ENCODE peak calls at places on chromosomes 4 and X, in four cellular contexts. One of them, this sample, is unnamed.

GRCh38 chr4:183154701-183155391 is 55.8 kb downstream of the WWC2 start:
- DNase-seq in coronary artery: no peak
- DNase-seq in activated effector memory CD4-positive, alpha-beta T cell treated with anti-CD3 and anti-CD28 coated beads, Interleukin-2, amount 50 U/mL, for 16 hours: no peak
- DNase-seq in left colon: no peak
- DNase-seq in this sample: no peak

GRCh38 chr4:81392164-81392563 is 79.5 kb downstream of the RASGEF1B start:
- DNase-seq in coronary artery: no peak
- DNase-seq in activated effector memory CD4-positive, alpha-beta T cell treated with anti-CD3 and anti-CD28 coated beads, Interleukin-2, amount 50 U/mL, for 16 hours: no peak
- DNase-seq in left colon: no peak
- DNase-seq in this sample: no peak

GRCh38 chr4:6263541-6264540 is 5.8 kb upstream of the WFS1 start:
- DNase-seq in coronary artery: no peak
- DNase-seq in activated effector memory CD4-positive, alpha-beta T cell treated with anti-CD3 and anti-CD28 coated beads, Interleukin-2, amount 50 U/mL, for 16 hours: no peak
- DNase-seq in left colon: peak; percentile 72
- DNase-seq in this sample: no peak

GRCh38 chr4:170391066-170391754 is 301.5 kb upstream of the AADAT start:
- DNase-seq in coronary artery: no peak
- DNase-seq in activated effector memory CD4-positive, alpha-beta T cell treated with anti-CD3 and anti-CD28 coated beads, Interleukin-2, amount 50 U/mL, for 16 hours: no peak
- DNase-seq in left colon: no peak
- DNase-seq in this sample: no peak

GRCh38 chr4:187172340-187172761 is 448.7 kb upstream of the FAT1 start:
- DNase-seq in coronary artery: no peak
- DNase-seq in activated effector memory CD4-positive, alpha-beta T cell treated with anti-CD3 and anti-CD28 coated beads, Interleukin-2, amount 50 U/mL, for 16 hours: no peak
- DNase-seq in left colon: peak; percentile 13
- DNase-seq in this sample: no peak

GRCh38 chrX:76109654-76110053 is 63.2 kb upstream of the PBDC1 start:
- DNase-seq in coronary artery: no peak
- DNase-seq in activated effector memory CD4-positive, alpha-beta T cell treated with anti-CD3 and anti-CD28 coated beads, Interleukin-2, amount 50 U/mL, for 16 hours: no peak
- DNase-seq in left colon: no peak
- DNase-seq in this sample: no peak

GRCh38 chrX:129945131-129945530 is 37.3 kb upstream of the BCORL1 start:
- DNase-seq in coronary artery: no peak
- DNase-seq in activated effector memory CD4-positive, alpha-beta T cell treated with anti-CD3 and anti-CD28 coated beads, Interleukin-2, amount 50 U/mL, for 16 hours: no peak
- DNase-seq in left colon: no peak
- DNase-seq in this sample: no peak

GRCh38 chrX:136047969-136048368 is 62.7 kb downstream of the SLC9A6 start:
- DNase-seq in coronary artery: no peak
- DNase-seq in activated effector memory CD4-positive, alpha-beta T cell treated with anti-CD3 and anti-CD28 coated beads, Interleukin-2, amount 50 U/mL, for 16 hours: no peak
- DNase-seq in left colon: no peak
- DNase-seq in this sample: no peak

GRCh38 chr4:55312491-55313101 is 33.4 kb upstream of the SRD5A3 start:
- DNase-seq in coronary artery: no peak
- DNase-seq in activated effector memory CD4-positive, alpha-beta T cell treated with anti-CD3 and anti-CD28 coated beads, Interleukin-2, amount 50 U/mL, for 16 hours: peak; percentile 68
- DNase-seq in left colon: peak; percentile 29
- DNase-seq in this sample: no peak

GRCh38 chr4:153976954-153977353 is 188.1 kb upstream of the SFRP2 start:
- DNase-seq in coronary artery: no peak
- DNase-seq in activated effector memory CD4-positive, alpha-beta T cell treated with anti-CD3 and anti-CD28 coated beads, Interleukin-2, amount 50 U/mL, for 16 hours: no peak
- DNase-seq in left colon: no peak
- DNase-seq in this sample: no peak

GRCh38 chr4:184007891-184008290 is 102.8 kb downstream of the STOX2 start:
- DNase-seq in coronary artery: no peak
- DNase-seq in activated effector memory CD4-positive, alpha-beta T cell treated with anti-CD3 and anti-CD28 coated beads, Interleukin-2, amount 50 U/mL, for 16 hours: no peak
- DNase-seq in left colon: no peak
- DNase-seq in this sample: no peak

GRCh38 chrX:81259714-81260395 is 58.0 kb downstream of the SH3BGRL start:
- DNase-seq in coronary artery: no peak
- DNase-seq in activated effector memory CD4-positive, alpha-beta T cell treated with anti-CD3 and anti-CD28 coated beads, Interleukin-2, amount 50 U/mL, for 16 hours: no peak
- DNase-seq in left colon: no peak
- DNase-seq in this sample: no peak

GRCh38 chrX:39728852-39729587 is 368.7 kb downstream of the BCOR start:
- DNase-seq in coronary artery: peak; percentile 19
- DNase-seq in activated effector memory CD4-positive, alpha-beta T cell treated with anti-CD3 and anti-CD28 coated beads, Interleukin-2, amount 50 U/mL, for 16 hours: no peak
- DNase-seq in left colon: no peak
- DNase-seq in this sample: no peak

GRCh38 chr4:147576084-147576483 is 41.1 kb upstream of the TMEM184C start:
- DNase-seq in coronary artery: no peak
- DNase-seq in activated effector memory CD4-positive, alpha-beta T cell treated with anti-CD3 and anti-CD28 coated beads, Interleukin-2, amount 50 U/mL, for 16 hours: no peak
- DNase-seq in left colon: no peak
- DNase-seq in this sample: no peak

GRCh38 chr4:84503495-84504437 is 4.7 kb upstream of the NKX6-1 start:
- DNase-seq in coronary artery: no peak
- DNase-seq in activated effector memory CD4-positive, alpha-beta T cell treated with anti-CD3 and anti-CD28 coated beads, Interleukin-2, amount 50 U/mL, for 16 hours: no peak
- DNase-seq in left colon: no peak
- DNase-seq in this sample: no peak

GRCh38 chrX:38664285-38664684 is 102.9 kb downstream of the TSPAN7 start:
- DNase-seq in coronary artery: no peak
- DNase-seq in activated effector memory CD4-positive, alpha-beta T cell treated with anti-CD3 and anti-CD28 coated beads, Interleukin-2, amount 50 U/mL, for 16 hours: no peak
- DNase-seq in left colon: no peak
- DNase-seq in this sample: no peak

GRCh38 chr4:101238706-101239105 is 108.6 kb downstream of the PPP3CA start:
- DNase-seq in coronary artery: no peak
- DNase-seq in activated effector memory CD4-positive, alpha-beta T cell treated with anti-CD3 and anti-CD28 coated beads, Interleukin-2, amount 50 U/mL, for 16 hours: no peak
- DNase-seq in left colon: no peak
- DNase-seq in this sample: no peak

GRCh38 chr4:163331629-163332360 is 601 bp downstream of the NPY1R start:
- DNase-seq in coronary artery: no peak
- DNase-seq in activated effector memory CD4-positive, alpha-beta T cell treated with anti-CD3 and anti-CD28 coated beads, Interleukin-2, amount 50 U/mL, for 16 hours: no peak
- DNase-seq in left colon: peak; percentile 32
- DNase-seq in this sample: peak; percentile 70

GRCh38 chrX:83469551-83469950 is 38.5 kb upstream of the POU3F4 start:
- DNase-seq in coronary artery: no peak
- DNase-seq in activated effector memory CD4-positive, alpha-beta T cell treated with anti-CD3 and anti-CD28 coated beads, Interleukin-2, amount 50 U/mL, for 16 hours: no peak
- DNase-seq in left colon: peak; percentile 11
- DNase-seq in this sample: no peak

GRCh38 chr4:79575709-79576479 is 167.9 kb upstream of the GK2 start:
- DNase-seq in coronary artery: no peak
- DNase-seq in activated effector memory CD4-positive, alpha-beta T cell treated with anti-CD3 and anti-CD28 coated beads, Interleukin-2, amount 50 U/mL, for 16 hours: no peak
- DNase-seq in left colon: no peak
- DNase-seq in this sample: no peak

GRCh38 chr4:121666091-121666679 is 30.6 kb downstream of the ANXA5 start:
- DNase-seq in coronary artery: no peak
- DNase-seq in activated effector memory CD4-positive, alpha-beta T cell treated with anti-CD3 and anti-CD28 coated beads, Interleukin-2, amount 50 U/mL, for 16 hours: no peak
- DNase-seq in left colon: no peak
- DNase-seq in this sample: no peak

GRCh38 chr4:155208258-155209054 is at the start of gene NPY2R:
- DNase-seq in coronary artery: no peak
- DNase-seq in activated effector memory CD4-positive, alpha-beta T cell treated with anti-CD3 and anti-CD28 coated beads, Interleukin-2, amount 50 U/mL, for 16 hours: no peak
- DNase-seq in left colon: peak; percentile 2
- DNase-seq in this sample: peak; percentile 69

GRCh38 chr4:119678761-119679160 is 50.2 kb upstream of the PDE5A start:
- DNase-seq in coronary artery: no peak
- DNase-seq in activated effector memory CD4-positive, alpha-beta T cell treated with anti-CD3 and anti-CD28 coated beads, Interleukin-2, amount 50 U/mL, for 16 hours: no peak
- DNase-seq in left colon: no peak
- DNase-seq in this sample: no peak

GRCh38 chr4:187612211-187612780 is 383.3 kb upstream of the ZFP42 start:
- DNase-seq in coronary artery: no peak
- DNase-seq in activated effector memory CD4-positive, alpha-beta T cell treated with anti-CD3 and anti-CD28 coated beads, Interleukin-2, amount 50 U/mL, for 16 hours: no peak
- DNase-seq in left colon: no peak
- DNase-seq in this sample: no peak

GRCh38 chrX:14871767-14872166 is 1.1 kb downstream of the FANCB start:
- DNase-seq in coronary artery: no peak
- DNase-seq in activated effector memory CD4-positive, alpha-beta T cell treated with anti-CD3 and anti-CD28 coated beads, Interleukin-2, amount 50 U/mL, for 16 hours: no peak
- DNase-seq in left colon: no peak
- DNase-seq in this sample: no peak

GRCh38 chrX:49037883-49038475 is 5.2 kb downstream of the TFE3 start:
- DNase-seq in coronary artery: no peak
- DNase-seq in activated effector memory CD4-positive, alpha-beta T cell treated with anti-CD3 and anti-CD28 coated beads, Interleukin-2, amount 50 U/mL, for 16 hours: no peak
- DNase-seq in left colon: no peak
- DNase-seq in this sample: no peak

GRCh38 chrX:107599371-107599970 is 28.8 kb upstream of the PRPS1 start:
- DNase-seq in coronary artery: no peak
- DNase-seq in activated effector memory CD4-positive, alpha-beta T cell treated with anti-CD3 and anti-CD28 coated beads, Interleukin-2, amount 50 U/mL, for 16 hours: no peak
- DNase-seq in left colon: no peak
- DNase-seq in this sample: no peak

GRCh38 chrX:9659571-9660195 is 106.0 kb downstream of the GPR143 start:
- DNase-seq in coronary artery: no peak
- DNase-seq in activated effector memory CD4-positive, alpha-beta T cell treated with anti-CD3 and anti-CD28 coated beads, Interleukin-2, amount 50 U/mL, for 16 hours: no peak
- DNase-seq in left colon: no peak
- DNase-seq in this sample: no peak

GRCh38 chr4:4386296-4386735 is 586 bp upstream of the NSG1 start:
- DNase-seq in coronary artery: no peak
- DNase-seq in activated effector memory CD4-positive, alpha-beta T cell treated with anti-CD3 and anti-CD28 coated beads, Interleukin-2, amount 50 U/mL, for 16 hours: peak; percentile 72
- DNase-seq in left colon: no peak
- DNase-seq in this sample: no peak

GRCh38 chr4:168615294-168615693 is 118.4 kb downstream of the PALLD start:
- DNase-seq in coronary artery: no peak
- DNase-seq in activated effector memory CD4-positive, alpha-beta T cell treated with anti-CD3 and anti-CD28 coated beads, Interleukin-2, amount 50 U/mL, for 16 hours: no peak
- DNase-seq in left colon: no peak
- DNase-seq in this sample: no peak

GRCh38 chrX:129577877-129578276 is 37.8 kb downstream of the OCRL start:
- DNase-seq in coronary artery: no peak
- DNase-seq in activated effector memory CD4-positive, alpha-beta T cell treated with anti-CD3 and anti-CD28 coated beads, Interleukin-2, amount 50 U/mL, for 16 hours: no peak
- DNase-seq in left colon: no peak
- DNase-seq in this sample: no peak

GRCh38 chr4:1378559-1379231 is 27.5 kb downstream of the NKX1-1 start:
- DNase-seq in coronary artery: no peak
- DNase-seq in activated effector memory CD4-positive, alpha-beta T cell treated with anti-CD3 and anti-CD28 coated beads, Interleukin-2, amount 50 U/mL, for 16 hours: no peak
- DNase-seq in left colon: peak; percentile 3
- DNase-seq in this sample: no peak

GRCh38 chr4:11427201-11427996 is 1.3 kb downstream of the HS3ST1 start:
- DNase-seq in coronary artery: no peak
- DNase-seq in activated effector memory CD4-positive, alpha-beta T cell treated with anti-CD3 and anti-CD28 coated beads, Interleukin-2, amount 50 U/mL, for 16 hours: no peak
- DNase-seq in left colon: peak; percentile 16
- DNase-seq in this sample: no peak

GRCh38 chrX:43958529-43958928 is 14.7 kb downstream of the NDP start:
- DNase-seq in coronary artery: no peak
- DNase-seq in activated effector memory CD4-positive, alpha-beta T cell treated with anti-CD3 and anti-CD28 coated beads, Interleukin-2, amount 50 U/mL, for 16 hours: no peak
- DNase-seq in left colon: no peak
- DNase-seq in this sample: no peak

GRCh38 chrX:112935029-112935428 is 94.4 kb upstream of the AMOT start:
- DNase-seq in coronary artery: no peak
- DNase-seq in activated effector memory CD4-positive, alpha-beta T cell treated with anti-CD3 and anti-CD28 coated beads, Interleukin-2, amount 50 U/mL, for 16 hours: no peak
- DNase-seq in left colon: no peak
- DNase-seq in this sample: no peak

GRCh38 chrX:108000751-108001150 is 18.6 kb upstream of the TEX13B start:
- DNase-seq in coronary artery: no peak
- DNase-seq in activated effector memory CD4-positive, alpha-beta T cell treated with anti-CD3 and anti-CD28 coated beads, Interleukin-2, amount 50 U/mL, for 16 hours: no peak
- DNase-seq in left colon: no peak
- DNase-seq in this sample: no peak

This sample was measured in type B pancreatic cell.